ENCODE peak calls at places on chromosomes 7 and 10, in five cellular contexts. A is endothelial cell, F is heart left ventricle, H is GM06990, B is mucosa of descending colon. I is an unnamed sample.

GRCh38 chr10:64859911-64860310 is 1338.7 kb downstream of the REEP3 start:
- DNase-seq in A (no peak), F (no peak), H (no peak), B (no peak), I (no peak)

GRCh38 chr7:148242271-148242801 is 348.2 kb upstream of the C7orf33 start:
- DNase-seq in A (peak; percentile 19), F (no peak), H (no peak), B (no peak), I (no peak)

GRCh38 chr7:140922741-140923345 is 1.9 kb downstream of the BRAF start:
- DNase-seq in A (no peak), F (no peak), H (no peak), B (no peak), I (no peak)

GRCh38 chr10:25501912-25502311 is 327.1 kb downstream of the GPR158 start:
- DNase-seq in A (no peak), F (no peak), H (no peak), B (no peak), I (no peak)

GRCh38 chr10:27319752-27320561 is 79.4 kb upstream of the ACBD5 start:
- DNase-seq in A (peak; percentile 32), F (peak; percentile 71), H (peak; percentile 24), B (peak; percentile 58), I (peak; percentile 43)

GRCh38 chr7:94041529-94041928 is 37.4 kb upstream of the BET1 start:
- DNase-seq in A (no peak), F (no peak), H (no peak), B (no peak), I (no peak)

GRCh38 chr10:79375321-79376077 is 28.2 kb downstream of the PPIF start:
- DNase-seq in A (no peak), F (peak; percentile 29), H (no peak), B (peak; percentile 33), I (no peak)

GRCh38 chr10:30215631-30216030 is 133.4 kb downstream of the MTPAP start:
- DNase-seq in A (peak; percentile 55), F (no peak), H (no peak), B (no peak), I (peak; percentile 31)

GRCh38 chr10:33010132-33011037 is 52.4 kb upstream of the ITGB1 start:
- DNase-seq in A (peak; percentile 22), F (no peak), H (no peak), B (no peak), I (no peak)

GRCh38 chr7:104061652-104062051 is 72.2 kb upstream of the RELN start:
- DNase-seq in A (no peak), F (no peak), H (no peak), B (no peak), I (no peak)

GRCh38 chr7:104054362-104054761 is 64.9 kb upstream of the RELN start:
- DNase-seq in A (no peak), F (no peak), H (no peak), B (no peak), I (no peak)

GRCh38 chr7:104064969-104065387 is 75.5 kb upstream of the RELN start:
- DNase-seq in A (no peak), F (no peak), H (no peak), B (no peak), I (no peak)

DNA sequence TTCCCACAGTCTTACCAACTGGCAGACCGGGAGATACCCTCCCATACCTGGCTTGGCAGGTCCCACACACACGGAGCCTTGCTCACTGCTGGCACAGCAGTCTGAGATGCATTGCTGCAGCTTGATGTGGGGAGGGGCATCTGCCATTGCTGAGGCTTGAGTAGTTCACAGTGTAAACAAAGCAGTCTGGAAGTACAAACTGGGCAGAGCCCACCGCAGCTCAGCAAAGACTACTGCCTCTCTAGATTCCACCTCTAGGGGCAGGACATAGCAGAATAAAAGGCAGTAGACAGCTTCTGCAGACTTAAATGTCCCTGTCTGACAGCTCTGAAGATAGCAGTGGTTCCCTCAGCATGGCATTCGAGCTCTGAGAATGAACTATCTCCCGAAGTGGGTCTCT is 69.6 kb upstream of the RELN start:
- DNase-seq in A (no peak), F (no peak), H (no peak), B (no peak), I (no peak)
- TF ChIP-seq CTCF in A (no peak), F (no peak), H (no peak), B (no peak), I (no peak)

DNA sequence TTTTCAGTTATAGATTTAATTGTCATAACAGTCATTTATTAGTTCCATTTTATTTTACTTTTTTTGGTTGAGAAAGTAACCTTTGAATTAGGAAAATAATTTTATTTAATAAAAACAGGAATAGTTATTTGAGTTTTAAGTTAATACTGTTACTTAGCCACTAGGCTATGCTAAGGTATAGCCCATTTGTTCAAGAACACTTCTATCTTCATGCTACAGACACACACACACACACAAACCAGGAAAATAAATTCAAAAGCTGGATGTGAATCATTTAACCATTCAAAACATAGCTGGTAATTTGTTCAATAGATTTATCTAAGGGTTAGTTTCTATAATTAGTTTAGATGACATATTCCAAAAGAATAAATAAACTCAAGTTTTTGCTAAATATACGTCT is 148.4 kb downstream of the RNF133 start:
- DNase-seq in A (no peak), F (no peak), H (no peak), B (no peak), I (no peak)
- TF ChIP-seq CTCF in A (no peak), F (no peak), H (peak; percentile 12), B (no peak), I (no peak)

DNA sequence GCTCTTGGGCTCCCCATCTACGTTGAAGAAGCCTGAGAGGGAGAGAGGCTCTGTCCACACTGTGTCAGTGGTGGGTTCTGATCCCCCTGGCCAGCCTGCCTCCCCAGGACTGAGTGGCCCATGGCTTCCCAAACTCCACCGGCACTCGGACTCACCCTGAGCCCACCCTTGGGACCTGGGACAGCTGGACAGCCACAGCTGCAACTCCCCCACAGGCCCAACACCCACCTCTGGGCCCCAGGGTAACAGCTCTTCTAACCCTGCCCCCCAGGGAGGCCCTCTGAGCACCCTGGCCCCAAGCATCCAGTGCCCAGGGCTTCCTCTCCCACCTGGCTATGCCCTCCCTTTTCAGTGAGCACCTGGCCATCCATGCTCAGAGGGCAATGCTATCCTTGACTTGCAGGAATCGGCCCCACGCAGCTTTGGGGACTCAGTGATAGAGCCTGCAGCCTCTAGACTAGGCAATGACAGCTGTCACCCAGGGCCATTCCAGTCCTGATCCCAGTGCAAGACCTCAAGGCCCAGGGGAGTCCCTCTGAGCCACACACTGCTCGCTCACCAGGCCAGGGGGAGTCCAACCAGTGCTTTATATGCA is 17.9 kb downstream of the OGDHL start:
- DNase-seq in A (no peak), F (no peak), H (no peak), B (no peak), I (no peak)
- TF ChIP-seq CTCF in A (no peak), F (no peak), H (no peak), B (no peak), I (no peak)

GRCh38 chr10:83050815-83051214 is 1088.5 kb upstream of the GHITM start:
- DNase-seq in A (no peak), F (no peak), H (no peak), B (no peak), I (no peak)
- TF ChIP-seq CTCF in A (no peak), F (peak; percentile 4), H (no peak), B (no peak), I (peak; percentile 15)

GRCh38 chr7:17654940-17655339 is 285.4 kb downstream of the SNX13 start:
- DNase-seq in A (no peak), F (no peak), H (no peak), B (no peak), I (no peak)

GRCh38 chr7:17651296-17651695 is 289.0 kb downstream of the SNX13 start:
- DNase-seq in A (no peak), F (no peak), H (no peak), B (no peak), I (no peak)

GRCh38 chr7:17646181-17646956 is 293.9 kb downstream of the SNX13 start:
- DNase-seq in A (no peak), F (no peak), H (no peak), B (no peak), I (no peak)

DNA sequence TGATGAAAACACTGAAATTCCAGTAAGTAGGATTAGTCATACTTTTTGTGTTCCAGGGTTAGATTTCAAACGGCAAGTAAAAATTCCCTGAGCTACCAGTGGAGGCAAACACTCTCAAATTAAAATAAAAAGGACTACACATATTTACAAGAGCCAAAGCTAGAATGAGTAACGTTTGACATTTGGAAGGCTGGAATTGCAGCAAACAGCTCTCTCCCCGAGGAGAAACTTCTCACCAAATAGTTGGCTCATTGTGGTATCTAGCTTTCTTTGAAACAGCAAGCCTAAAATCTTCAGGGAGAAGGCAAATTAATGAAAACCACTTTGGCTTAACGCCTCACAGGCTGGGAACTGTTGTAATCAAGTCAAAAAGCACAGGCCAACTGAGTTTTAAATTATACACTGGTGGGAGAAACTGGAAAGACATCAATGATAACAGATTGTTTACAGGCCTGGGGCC is 288.3 kb downstream of the SNX13 start:
- DNase-seq in A (no peak), F (no peak), H (no peak), B (no peak), I (no peak)
- TF ChIP-seq CTCF in A (no peak), F (peak; percentile 39), H (no peak), B (no peak), I (no peak)

GRCh38 chr10:69407621-69408301 is 9.0 kb downstream of the TACR2 start:
- DNase-seq in A (no peak), F (peak; percentile 65), H (no peak), B (no peak), I (no peak)
- TF ChIP-seq CTCF in A (no peak), F (peak; percentile 44), H (peak; percentile 45), B (no peak), I (no peak)

GRCh38 chr10:54002077-54002476 is 799.0 kb downstream of the PCDH15 start:
- DNase-seq in A (no peak), F (no peak), H (no peak), B (no peak), I (no peak)

DNA sequence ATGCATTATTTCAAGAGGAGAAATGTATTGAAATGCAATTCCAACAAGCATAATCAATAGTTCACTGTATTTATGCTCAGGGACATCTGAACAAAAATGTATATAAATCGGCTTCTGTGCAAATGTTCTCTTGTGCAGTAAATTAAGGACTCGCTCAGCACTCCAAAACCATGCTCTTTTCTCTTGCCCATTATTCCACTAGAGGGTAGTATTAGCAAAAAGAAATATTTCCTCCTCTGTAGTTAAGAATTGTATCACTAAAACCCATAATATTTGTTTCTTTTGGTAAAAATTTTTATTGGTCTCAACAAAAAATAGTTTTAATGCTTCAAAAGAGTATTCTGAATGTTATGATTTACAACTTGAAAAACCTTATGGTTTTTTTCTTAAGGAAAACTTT is 803.1 kb downstream of the PCDH15 start:
- DNase-seq in A (no peak), F (no peak), H (no peak), B (no peak), I (no peak)
- TF ChIP-seq CTCF in A (peak; percentile 46), F (peak; percentile 25), H (no peak), B (no peak), I (no peak)

DNA sequence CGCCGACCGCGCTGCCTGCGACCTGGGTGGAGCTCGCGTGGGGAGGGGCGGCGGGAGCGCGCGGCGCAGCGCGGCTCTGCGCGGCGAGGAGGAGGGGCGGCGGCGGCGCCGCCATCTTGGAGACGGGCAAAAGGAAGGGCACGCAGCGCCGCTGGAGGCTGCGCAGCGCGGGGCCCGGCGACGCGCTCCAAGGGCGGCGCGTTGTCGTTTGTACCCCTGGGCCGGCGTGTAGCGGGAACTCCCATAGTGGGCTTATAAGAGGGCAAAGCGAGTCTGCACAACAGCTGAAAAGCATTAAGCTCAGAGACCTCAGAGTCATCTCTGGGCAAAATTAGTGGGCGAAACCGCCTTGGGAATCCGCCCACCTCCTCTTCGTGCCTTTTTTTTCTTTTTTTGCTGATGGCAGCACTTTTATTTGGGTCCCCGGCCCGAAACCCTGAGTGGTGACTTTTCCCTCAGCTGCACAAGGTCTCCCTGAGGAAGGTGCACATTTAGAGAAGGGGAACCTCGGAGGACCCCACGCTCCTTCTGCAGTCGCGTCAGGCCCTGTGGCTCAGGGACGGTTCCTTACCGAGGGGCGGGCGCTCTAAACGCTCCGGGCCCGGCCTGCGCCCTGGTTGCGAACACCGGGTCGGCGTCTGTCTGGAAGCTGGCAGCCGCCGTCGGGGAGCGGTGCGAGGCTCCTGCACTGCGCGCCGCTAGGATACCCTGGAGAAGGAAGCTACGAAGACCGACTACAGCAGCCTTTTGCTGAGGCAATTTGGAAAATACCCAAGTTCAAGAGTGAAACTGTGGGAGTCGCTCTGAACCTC is 423 bp upstream of the MCMBP start:
- DNase-seq in A (peak; percentile 87), F (peak; percentile 96), H (peak; percentile 97), B (peak; percentile 93), I (peak; percentile 88)
- TF ChIP-seq CTCF in A (no peak), F (peak; percentile 3), H (no peak), B (no peak), I (no peak)